ENCODE peak calls at places on chromosomes 7 and 10, in seven cellular contexts. R is neural progenitor cell, B is GM23248, E is mammary epithelial cell, F is fibroblast of lung, M is IMR-90, K is hepatocyte. W is an unnamed sample.
A peak's percentile ranks its signal among the peaks of the same experiment; 100 is the strongest.

GRCh38 chr7:120256719-120257118 is 16.3 kb upstream of the KCND2 start:
- DNase-seq in K (no peak), B (no peak), R (no peak), F (no peak), E (no peak), M (no peak), W (no peak)

GRCh38 chr10:14712991-14713422 is 61.7 kb downstream of the FAM107B start:
- DNase-seq in K (no peak), R (no peak), F (peak; percentile 26), M (peak; percentile 72), E (no peak), B (no peak), W (no peak)

GRCh38 chr10:91096263-91096662 is 124.2 kb upstream of the PCGF5 start:
- DNase-seq in E (no peak), B (no peak), K (no peak), M (no peak), R (no peak), F (no peak), W (no peak)

GRCh38 chr10:18104223-18104872 is 35.9 kb upstream of the CACNB2 start:
- DNase-seq in R (peak; percentile 56), M (peak; percentile 43), F (peak; percentile 58), E (peak; percentile 8), K (peak; percentile 55), B (peak; percentile 58), W (peak; percentile 28)

GRCh38 chr10:75932921-75933320 is 501.5 kb downstream of the LRMDA start:
- DNase-seq in E (no peak), B (no peak), F (no peak), R (no peak), M (no peak), K (no peak), W (no peak)

GRCh38 chr10:62018141-62018911 is 116.8 kb downstream of the ARID5B start:
- DNase-seq in R (no peak), K (no peak), M (no peak), E (no peak), F (no peak), B (no peak), W (no peak)

GRCh38 chr7:131173148-131173890 is 154.4 kb upstream of the MKLN1 start:
- DNase-seq in M (peak; percentile 52), B (peak; percentile 59), E (no peak), R (no peak), K (no peak), F (no peak), W (no peak)

GRCh38 chr10:132359305-132360040 is 27.5 kb downstream of the LRRC27 start:
- DNase-seq in M (no peak), E (no peak), B (no peak), R (no peak), K (no peak), F (no peak), W (no peak)

GRCh38 chr7:150946826-150947750 is 31.0 kb downstream of the KCNH2 start:
- DNase-seq in E (no peak), K (no peak), R (no peak), B (no peak), F (no peak), M (no peak), W (no peak)

GRCh38 chr7:33186187-33186586 is 56.8 kb downstream of the BBS9 start:
- DNase-seq in F (peak; percentile 20), M (peak; percentile 72), E (peak; percentile 30), B (peak; percentile 70), K (no peak), R (peak; percentile 16), W (no peak)

GRCh38 chr10:15601819-15602218 is 117.9 kb downstream of the ITGA8 start:
- DNase-seq in F (no peak), M (no peak), K (no peak), R (no peak), E (no peak), B (no peak), W (no peak)

DNA sequence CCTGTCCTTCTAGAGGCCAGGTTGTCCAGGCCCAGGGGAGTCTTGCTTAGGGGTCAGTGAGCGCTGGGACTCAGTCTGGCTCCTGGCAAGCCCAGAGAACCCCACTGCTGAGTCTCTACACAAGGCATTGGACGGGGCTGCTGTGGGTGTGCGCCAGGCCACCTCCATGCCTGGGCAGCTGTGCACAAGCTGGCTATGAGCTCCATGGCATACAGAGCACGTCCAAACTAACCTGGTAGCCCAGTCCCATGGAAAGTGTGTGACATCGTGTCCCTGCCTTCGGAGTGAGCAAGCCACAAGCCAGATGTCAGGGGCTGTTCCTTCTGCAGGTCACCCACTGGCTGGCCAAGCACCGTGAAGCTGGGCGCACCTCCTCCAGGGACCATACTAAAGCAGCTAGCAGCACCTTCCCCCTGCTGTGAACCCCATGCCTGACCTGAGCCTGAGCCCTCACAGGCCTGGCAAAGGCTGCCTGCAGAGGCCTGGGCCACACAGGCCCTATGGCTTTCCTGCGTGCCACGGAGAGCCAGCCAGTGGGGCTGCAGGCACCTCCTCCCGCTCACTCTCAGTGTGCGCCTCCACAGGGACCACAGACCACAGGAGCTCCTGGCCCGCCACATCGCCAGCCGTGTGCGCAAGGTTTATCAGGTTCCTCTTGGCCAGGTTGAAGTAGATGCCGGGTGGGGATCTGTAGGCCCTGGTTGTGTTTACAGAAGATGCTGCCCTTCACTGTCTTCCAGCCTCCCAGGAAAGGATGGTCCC is 219.8 kb downstream of the EBF3 start:
- DNase-seq in M (no peak), B (no peak), R (no peak), K (no peak), F (no peak), E (no peak), W (no peak)
- H2AFZ ChIP-seq in M (no peak overlapping the region), B (no peak overlapping the region), R (no peak overlapping the region), K (no peak overlapping the region), F (no peak overlapping the region), E (no peak overlapping the region), W (no peak overlapping the region)

GRCh38 chr7:101058355-101058754 is 26.9 kb upstream of the TRIM56 start:
- DNase-seq in B (peak; percentile 52), K (peak; percentile 74), M (peak; percentile 50), E (peak; percentile 8), R (peak; percentile 86), F (peak; percentile 62), W (peak; percentile 56)
- H3K27me3 ChIP-seq in B (peaks cover 51% of the 10 kb centered on the region), K (peaks cover 26% of the 10 kb centered on the region), M (peaks cover 25% of the 10 kb centered on the region), E (peaks cover 2% of the 10 kb centered on the region), R (peaks cover 53% of the 10 kb centered on the region), F (peaks cover 5% of the 10 kb centered on the region), W (peaks cover 94% of the 10 kb centered on the region)

GRCh38 chr10:24465124-24465874 is 256.4 kb downstream of the KIAA1217 start:
- DNase-seq in M (peak; percentile 91), K (peak; percentile 41), E (peak; percentile 72), B (peak; percentile 91), F (peak; percentile 93), R (no peak), W (no peak)

GRCh38 chr10:24465899-24466615 is 257.1 kb downstream of the KIAA1217 start:
- DNase-seq in K (peak; percentile 83), B (peak; percentile 96), E (peak; percentile 97), M (peak; percentile 96), R (no peak), F (peak; percentile 92), W (peak; percentile 60)

GRCh38 chr10:24462889-24463552 is 254.1 kb downstream of the KIAA1217 start:
- DNase-seq in E (no peak), B (peak; percentile 31), M (no peak), F (peak; percentile 35), R (no peak), K (no peak), W (no peak)

GRCh38 chr10:24462340-24462739 is 253.4 kb downstream of the KIAA1217 start:
- DNase-seq in R (no peak), M (no peak), K (no peak), E (no peak), B (no peak), F (peak; percentile 49), W (no peak)

DNA sequence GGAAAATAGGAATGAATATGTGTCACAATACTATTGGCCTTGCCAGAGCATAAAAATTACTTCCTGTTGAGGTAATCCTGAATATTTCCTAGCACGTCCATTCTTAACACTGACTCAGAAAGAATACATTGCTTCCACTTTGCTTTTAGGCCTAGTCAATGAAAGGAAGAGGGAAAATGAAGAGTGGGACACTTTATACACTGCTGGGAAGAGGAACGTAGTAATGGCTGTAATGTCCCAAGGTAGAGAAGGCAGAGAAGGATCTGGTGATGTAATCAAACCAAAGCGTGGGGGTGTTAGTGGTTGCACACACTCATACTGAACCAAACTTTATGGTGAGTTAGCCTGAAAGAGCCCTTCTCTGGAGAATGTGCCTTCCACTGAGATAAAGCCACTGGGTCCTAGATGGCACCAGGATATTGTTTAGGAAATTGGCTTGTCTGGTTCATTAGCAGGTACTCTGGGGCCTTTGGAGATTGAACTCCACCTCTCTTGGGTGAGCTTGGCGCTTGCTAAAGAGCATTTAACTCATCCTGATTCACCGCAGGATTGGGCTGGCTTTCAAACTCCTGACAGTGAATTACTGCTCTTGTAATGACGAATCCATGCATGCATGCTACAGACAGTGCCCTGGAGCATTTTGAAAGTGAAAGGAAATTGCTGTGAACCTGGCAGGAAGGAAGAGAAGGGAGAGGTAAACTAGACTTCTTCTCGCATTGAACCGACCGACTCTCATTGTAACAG is 254.9 kb downstream of the KIAA1217 start:
- DNase-seq in B (peak; percentile 89), K (peak; percentile 66), M (peak; percentile 98), E (peak; percentile 97), F (peak; percentile 94), R (no peak), W (peak; percentile 68)
- H2AFZ ChIP-seq in B (no peak overlapping the region), K (no peak overlapping the region), M (peak overlapping the region; percentile 86), E (peak overlapping the region; percentile 28), F (peak overlapping the region; percentile 49), R (no peak overlapping the region), W (no peak overlapping the region)

DNA sequence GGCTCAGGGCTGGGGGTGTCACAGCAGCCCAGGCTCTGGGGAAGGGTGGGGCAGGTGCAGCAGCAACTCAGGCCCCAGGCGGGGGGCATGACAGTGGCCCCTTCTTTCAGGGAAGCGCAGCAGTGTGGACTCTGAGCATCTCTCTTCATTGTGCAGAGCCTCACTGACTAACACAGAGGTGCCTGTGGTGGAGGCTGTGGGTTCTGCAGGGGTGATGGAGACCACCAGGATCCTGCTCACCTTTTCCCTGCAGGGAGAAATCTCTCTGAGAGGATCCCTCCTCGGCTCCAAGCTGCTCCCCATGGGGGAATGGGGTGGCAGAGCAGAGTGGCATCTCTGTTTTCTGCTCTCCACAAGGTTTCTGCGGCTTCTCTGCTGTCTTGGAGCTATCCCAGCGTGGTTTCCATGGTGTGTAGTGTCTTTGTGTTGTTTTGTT is 37.8 kb upstream of the SHH start:
- DNase-seq in B (no peak), R (no peak), E (no peak), K (no peak), M (no peak), F (no peak), W (no peak)
- H3K27me3 ChIP-seq in B (no peaks in the 10 kb centered on the region), R (no peaks in the 10 kb centered on the region), E (no peaks in the 10 kb centered on the region), K (no peaks in the 10 kb centered on the region), M (peaks cover 4% of the 10 kb centered on the region), F (no peaks in the 10 kb centered on the region), W (peaks cover 50% of the 10 kb centered on the region)

GRCh38 chr10:42691361-42692120 is 53.2 kb upstream of the ZNF33B start:
- DNase-seq in R (no peak), B (no peak), E (no peak), M (no peak), F (no peak), K (no peak), W (no peak)

GRCh38 chr10:42690449-42691360 is 52.3 kb upstream of the ZNF33B start:
- DNase-seq in E (no peak), K (no peak), R (no peak), B (no peak), M (no peak), F (no peak), W (no peak)
- H2AFZ ChIP-seq in E (no peak overlapping the region), K (no peak overlapping the region), R (no peak overlapping the region), B (no peak overlapping the region), M (no peak overlapping the region), F (no peak overlapping the region), W (no peak overlapping the region)

W was measured in MM.1S.